ENCODE peak calls at places on chromosomes 6 and 20, in nine cellular contexts. One of them, this sample, is unnamed.
A peak's percentile ranks its signal among the peaks of the same experiment; 100 is the strongest.

GRCh38 chr6:110544472-110544871 is 68.1 kb upstream of the SLC22A16 start:
- DNase-seq in BJ: no peak
- DNase-seq in heart left ventricle: no peak
- DNase-seq in left ventricle myocardium inferior: no peak
- DNase-seq in heart right ventricle: no peak
- DNase-seq in ovary: no peak
- DNase-seq in HCT116: no peak
- DNase-seq in CD8-positive, alpha-beta T cell: no peak
- DNase-seq in A549: no peak
- DNase-seq in this sample: no peak

GRCh38 chr6:149112976-149113375 is 204.5 kb upstream of the TAB2 start:
- DNase-seq in CD8-positive, alpha-beta T cell: no peak
- DNase-seq in heart right ventricle: no peak
- DNase-seq in heart left ventricle: no peak
- DNase-seq in A549: no peak
- DNase-seq in left ventricle myocardium inferior: no peak
- DNase-seq in HCT116: no peak
- DNase-seq in BJ: no peak
- DNase-seq in ovary: no peak
- DNase-seq in this sample: no peak

GRCh38 chr6:107737397-107737793 is 86.7 kb downstream of the SCML4 start:
- DNase-seq in CD8-positive, alpha-beta T cell: no peak
- DNase-seq in HCT116: no peak
- DNase-seq in heart left ventricle: no peak
- DNase-seq in A549: no peak
- DNase-seq in left ventricle myocardium inferior: no peak
- DNase-seq in ovary: no peak
- DNase-seq in heart right ventricle: no peak
- DNase-seq in BJ: no peak
- DNase-seq in this sample: no peak

GRCh38 chr6:105784179-105784578 is 302.0 kb upstream of the PRDM1 start:
- DNase-seq in A549: no peak
- DNase-seq in CD8-positive, alpha-beta T cell: no peak
- DNase-seq in heart right ventricle: no peak
- DNase-seq in left ventricle myocardium inferior: no peak
- DNase-seq in HCT116: no peak
- DNase-seq in ovary: no peak
- DNase-seq in heart left ventricle: no peak
- DNase-seq in BJ: no peak
- DNase-seq in this sample: no peak

GRCh38 chr6:24274441-24275083 is 83.3 kb downstream of the DCDC2 start:
- DNase-seq in heart right ventricle: no peak
- DNase-seq in left ventricle myocardium inferior: no peak
- DNase-seq in CD8-positive, alpha-beta T cell: no peak
- DNase-seq in ovary: no peak
- DNase-seq in BJ: no peak
- DNase-seq in heart left ventricle: no peak
- DNase-seq in HCT116: no peak
- DNase-seq in A549: peak; percentile 7
- DNase-seq in this sample: peak; percentile 40

GRCh38 chr6:77151241-77151640 is 312.1 kb downstream of the HTR1B start:
- DNase-seq in A549: no peak
- DNase-seq in heart left ventricle: no peak
- DNase-seq in heart right ventricle: no peak
- DNase-seq in HCT116: no peak
- DNase-seq in ovary: no peak
- DNase-seq in CD8-positive, alpha-beta T cell: no peak
- DNase-seq in left ventricle myocardium inferior: no peak
- DNase-seq in BJ: no peak
- DNase-seq in this sample: no peak

GRCh38 chr20:21941941-21942805 is 236.7 kb downstream of the PAX1 start:
- DNase-seq in heart right ventricle: no peak
- DNase-seq in HCT116: no peak
- DNase-seq in heart left ventricle: no peak
- DNase-seq in ovary: no peak
- DNase-seq in A549: no peak
- DNase-seq in BJ: no peak
- DNase-seq in CD8-positive, alpha-beta T cell: no peak
- DNase-seq in left ventricle myocardium inferior: no peak
- DNase-seq in this sample: no peak

GRCh38 chr6:55445648-55446204 is 118.5 kb downstream of the GFRAL start:
- DNase-seq in CD8-positive, alpha-beta T cell: no peak
- DNase-seq in left ventricle myocardium inferior: no peak
- DNase-seq in ovary: no peak
- DNase-seq in A549: peak; percentile 31
- DNase-seq in HCT116: peak; percentile 8
- DNase-seq in heart left ventricle: no peak
- DNase-seq in heart right ventricle: no peak
- DNase-seq in BJ: no peak
- DNase-seq in this sample: peak; percentile 58

GRCh38 chr6:132768051-132768517 is 10.4 kb upstream of the VNN2 start:
- DNase-seq in A549: peak; percentile 52
- DNase-seq in CD8-positive, alpha-beta T cell: no peak
- DNase-seq in HCT116: peak; percentile 40
- DNase-seq in heart left ventricle: peak; percentile 65
- DNase-seq in heart right ventricle: peak; percentile 7
- DNase-seq in left ventricle myocardium inferior: peak; percentile 16
- DNase-seq in ovary: no peak
- DNase-seq in BJ: no peak
- DNase-seq in this sample: peak; percentile 10

GRCh38 chr6:136304410-136304809 is 14.8 kb upstream of the BCLAF1 start:
- DNase-seq in ovary: no peak
- DNase-seq in left ventricle myocardium inferior: no peak
- DNase-seq in A549: no peak
- DNase-seq in HCT116: no peak
- DNase-seq in heart right ventricle: no peak
- DNase-seq in BJ: no peak
- DNase-seq in heart left ventricle: no peak
- DNase-seq in CD8-positive, alpha-beta T cell: no peak
- DNase-seq in this sample: no peak

GRCh38 chr6:14305629-14306028 is 188.1 kb downstream of the CD83 start:
- DNase-seq in ovary: no peak
- DNase-seq in BJ: no peak
- DNase-seq in CD8-positive, alpha-beta T cell: no peak
- DNase-seq in heart left ventricle: no peak
- DNase-seq in heart right ventricle: no peak
- DNase-seq in A549: no peak
- DNase-seq in HCT116: no peak
- DNase-seq in left ventricle myocardium inferior: no peak
- DNase-seq in this sample: no peak

GRCh38 chr20:17430515-17430914 is 100.7 kb downstream of the BFSP1 start:
- DNase-seq in ovary: no peak
- DNase-seq in HCT116: no peak
- DNase-seq in CD8-positive, alpha-beta T cell: no peak
- DNase-seq in left ventricle myocardium inferior: no peak
- DNase-seq in BJ: no peak
- DNase-seq in A549: no peak
- DNase-seq in heart right ventricle: no peak
- DNase-seq in heart left ventricle: no peak
- DNase-seq in this sample: no peak

GRCh38 chr6:81969814-81970213 is 217.3 kb upstream of the TENT5A start:
- DNase-seq in ovary: no peak
- DNase-seq in A549: no peak
- DNase-seq in CD8-positive, alpha-beta T cell: no peak
- DNase-seq in HCT116: no peak
- DNase-seq in left ventricle myocardium inferior: no peak
- DNase-seq in heart right ventricle: no peak
- DNase-seq in BJ: no peak
- DNase-seq in heart left ventricle: no peak
- DNase-seq in this sample: no peak

GRCh38 chr6:137291441-137291840 is 72.3 kb upstream of the IFNGR1 start:
- DNase-seq in left ventricle myocardium inferior: peak; percentile 33
- DNase-seq in HCT116: no peak
- DNase-seq in A549: no peak
- DNase-seq in heart right ventricle: no peak
- DNase-seq in ovary: no peak
- DNase-seq in heart left ventricle: no peak
- DNase-seq in CD8-positive, alpha-beta T cell: no peak
- DNase-seq in BJ: no peak
- DNase-seq in this sample: peak; percentile 74

GRCh38 chr6:41408576-41408975 is 73.2 kb downstream of the NCR2 start:
- DNase-seq in left ventricle myocardium inferior: no peak
- DNase-seq in ovary: no peak
- DNase-seq in heart right ventricle: no peak
- DNase-seq in CD8-positive, alpha-beta T cell: no peak
- DNase-seq in A549: no peak
- DNase-seq in heart left ventricle: no peak
- DNase-seq in HCT116: no peak
- DNase-seq in BJ: no peak
- DNase-seq in this sample: no peak

GRCh38 chr20:52082612-52083011 is 109.0 kb downstream of the ZFP64 start:
- DNase-seq in ovary: no peak
- DNase-seq in heart right ventricle: no peak
- DNase-seq in HCT116: no peak
- DNase-seq in heart left ventricle: no peak
- DNase-seq in CD8-positive, alpha-beta T cell: no peak
- DNase-seq in BJ: no peak
- DNase-seq in A549: no peak
- DNase-seq in left ventricle myocardium inferior: no peak
- DNase-seq in this sample: peak; percentile 13

GRCh38 chr6:140178550-140179334 is 804.3 kb upstream of the CITED2 start:
- DNase-seq in A549: no peak
- DNase-seq in heart left ventricle: no peak
- DNase-seq in HCT116: no peak
- DNase-seq in BJ: peak; percentile 70
- DNase-seq in heart right ventricle: no peak
- DNase-seq in left ventricle myocardium inferior: no peak
- DNase-seq in CD8-positive, alpha-beta T cell: no peak
- DNase-seq in ovary: no peak
- DNase-seq in this sample: peak; percentile 94

GRCh38 chr20:6769953-6770831 is 2.7 kb downstream of the BMP2 start:
- DNase-seq in heart left ventricle: peak; percentile 72
- DNase-seq in BJ: no peak
- DNase-seq in CD8-positive, alpha-beta T cell: no peak
- DNase-seq in ovary: peak; percentile 16
- DNase-seq in A549: no peak
- DNase-seq in heart right ventricle: peak; percentile 50
- DNase-seq in HCT116: no peak
- DNase-seq in left ventricle myocardium inferior: peak; percentile 25
- DNase-seq in this sample: no peak

GRCh38 chr6:157235600-157236039 is 87.7 kb downstream of the TMEM242 start:
- DNase-seq in heart left ventricle: no peak
- DNase-seq in heart right ventricle: peak; percentile 58
- DNase-seq in HCT116: no peak
- DNase-seq in BJ: no peak
- DNase-seq in CD8-positive, alpha-beta T cell: peak; percentile 57
- DNase-seq in A549: peak; percentile 70
- DNase-seq in left ventricle myocardium inferior: peak; percentile 64
- DNase-seq in ovary: peak; percentile 67
- DNase-seq in this sample: peak; percentile 45
- H3K4me3 ChIP-seq in heart left ventricle: peak overlapping the region; percentile 56
- H3K4me3 ChIP-seq in heart right ventricle: peak overlapping the region; percentile 59
- H3K4me3 ChIP-seq in HCT116: no peak overlapping the region
- H3K4me3 ChIP-seq in BJ: peak overlapping the region; percentile 41
- H3K4me3 ChIP-seq in CD8-positive, alpha-beta T cell: peak overlapping the region; percentile 58
- H3K4me3 ChIP-seq in A549: peak overlapping the region; percentile 59
- H3K4me3 ChIP-seq in left ventricle myocardium inferior: peak overlapping the region; percentile 71
- H3K4me3 ChIP-seq in ovary: peak overlapping the region; percentile 56
- H3K4me3 ChIP-seq in this sample: peak overlapping the region; percentile 50

DNA sequence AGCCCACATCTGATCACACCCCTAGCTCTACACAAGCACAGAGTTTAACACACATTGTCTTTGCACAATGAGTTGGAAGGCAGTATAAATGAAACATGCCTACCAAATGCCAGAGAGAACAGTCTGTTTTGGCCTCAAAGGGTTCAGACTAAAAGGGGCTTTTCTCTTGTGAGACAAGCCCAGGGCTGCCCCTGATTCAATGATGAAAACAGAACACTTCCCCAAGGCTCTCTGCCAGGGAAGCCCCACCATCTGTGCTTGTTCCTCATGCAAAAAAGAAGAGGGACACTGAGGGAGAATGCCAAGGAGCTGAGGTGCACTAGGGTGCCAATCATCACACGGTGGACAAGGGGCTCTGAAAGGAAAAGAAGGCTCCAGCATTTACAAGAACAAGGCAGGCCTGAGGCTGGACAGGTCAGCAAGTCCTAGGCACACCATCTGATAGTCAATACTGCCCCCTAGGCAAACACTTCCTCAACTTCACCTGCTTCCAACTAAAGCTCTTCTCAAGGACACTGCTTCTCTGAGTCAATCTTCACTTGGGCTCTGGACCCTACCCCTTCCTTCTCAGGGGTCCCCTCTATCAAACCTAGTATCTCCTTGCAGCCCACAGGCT is 37.5 kb upstream of the SLC4A11 start:
- DNase-seq in A549: peak; percentile 66
- DNase-seq in heart right ventricle: no peak
- DNase-seq in heart left ventricle: no peak
- DNase-seq in BJ: no peak
- DNase-seq in CD8-positive, alpha-beta T cell: no peak
- DNase-seq in left ventricle myocardium inferior: no peak
- DNase-seq in ovary: no peak
- DNase-seq in HCT116: peak; percentile 35
- DNase-seq in this sample: peak; percentile 39
- TF ChIP-seq CTCF in A549: peak; percentile 41
- TF ChIP-seq CTCF in heart right ventricle: peak; percentile 26
- TF ChIP-seq CTCF in heart left ventricle: peak; percentile 23
- TF ChIP-seq CTCF in BJ: no peak
- TF ChIP-seq CTCF in CD8-positive, alpha-beta T cell: no peak
- TF ChIP-seq CTCF in left ventricle myocardium inferior: peak; percentile 29
- TF ChIP-seq CTCF in ovary: no peak
- TF ChIP-seq CTCF in HCT116: peak; percentile 48
- TF ChIP-seq CTCF in this sample: peak; percentile 31

DNA sequence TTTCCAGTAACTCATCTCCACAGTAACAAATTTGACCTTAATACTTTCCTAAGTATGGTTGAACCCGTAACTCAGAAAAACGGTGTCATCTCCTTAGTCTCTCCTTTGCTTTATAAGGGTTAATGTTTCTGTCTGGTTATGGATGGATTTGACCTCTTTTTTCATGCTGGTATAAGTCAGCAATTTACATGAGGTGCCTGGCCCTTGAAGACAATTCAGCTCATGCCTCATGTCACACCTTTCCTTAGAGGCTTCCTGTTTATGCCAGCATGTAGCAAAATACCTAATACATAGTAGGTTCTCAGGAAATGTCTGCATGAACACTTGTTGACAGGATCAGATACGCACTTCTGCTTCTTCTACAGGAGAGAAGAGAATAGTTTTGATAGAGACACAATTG is 37.7 kb upstream of the C20orf144 start:
- DNase-seq in ovary: no peak
- DNase-seq in heart left ventricle: no peak
- DNase-seq in A549: no peak
- DNase-seq in left ventricle myocardium inferior: no peak
- DNase-seq in CD8-positive, alpha-beta T cell: no peak
- DNase-seq in HCT116: no peak
- DNase-seq in heart right ventricle: no peak
- DNase-seq in BJ: no peak
- DNase-seq in this sample: no peak
- H3K4me3 ChIP-seq in ovary: no peak overlapping the region
- H3K4me3 ChIP-seq in heart left ventricle: no peak overlapping the region
- H3K4me3 ChIP-seq in A549: no peak overlapping the region
- H3K4me3 ChIP-seq in left ventricle myocardium inferior: no peak overlapping the region
- H3K4me3 ChIP-seq in CD8-positive, alpha-beta T cell: no peak overlapping the region
- H3K4me3 ChIP-seq in HCT116: no peak overlapping the region
- H3K4me3 ChIP-seq in heart right ventricle: no peak overlapping the region
- H3K4me3 ChIP-seq in BJ: no peak overlapping the region
- H3K4me3 ChIP-seq in this sample: no peak overlapping the region

DNA sequence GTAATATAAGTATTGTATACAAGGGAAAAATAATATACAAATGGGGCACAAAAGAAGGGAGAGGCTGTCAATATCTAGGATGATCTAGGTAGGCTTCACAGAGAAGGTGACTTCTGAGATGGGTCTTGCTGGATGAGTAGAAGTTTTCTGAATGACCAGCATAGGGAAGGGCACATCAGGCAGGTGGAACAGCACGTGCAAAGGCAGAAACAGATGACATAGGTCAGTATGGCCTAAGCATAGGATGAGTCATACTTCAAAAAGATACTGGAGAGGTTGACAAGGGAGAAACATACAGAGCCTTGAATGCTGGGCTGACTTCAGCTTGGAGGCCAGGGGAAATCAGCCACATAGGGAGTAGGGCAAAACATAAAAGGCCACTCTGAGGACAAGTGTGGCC is 31.9 kb upstream of the SIRPA start:
- DNase-seq in A549: no peak
- DNase-seq in heart left ventricle: no peak
- DNase-seq in heart right ventricle: no peak
- DNase-seq in CD8-positive, alpha-beta T cell: no peak
- DNase-seq in left ventricle myocardium inferior: no peak
- DNase-seq in BJ: no peak
- DNase-seq in HCT116: no peak
- DNase-seq in ovary: no peak
- DNase-seq in this sample: peak; percentile 31
- TF ChIP-seq CTCF in A549: no peak
- TF ChIP-seq CTCF in heart left ventricle: no peak
- TF ChIP-seq CTCF in heart right ventricle: no peak
- TF ChIP-seq CTCF in CD8-positive, alpha-beta T cell: no peak
- TF ChIP-seq CTCF in left ventricle myocardium inferior: no peak
- TF ChIP-seq CTCF in BJ: no peak
- TF ChIP-seq CTCF in HCT116: no peak
- TF ChIP-seq CTCF in ovary: no peak
- TF ChIP-seq CTCF in this sample: no peak